ENCODE peak calls at places on chromosome 1, in seven cellular contexts. M, Y, J, F, D, W and V are unnamed samples.

GRCh38 chr1:148328884-148329283 is 154.2 kb downstream of the PPIAL4G start:
- DNase-seq in M (no peak), Y (no peak), J (no peak), F (no peak), D (no peak), W (no peak), V (no peak)

GRCh38 chr1:68197891-68198290 is 34.4 kb downstream of the WLS start:
- DNase-seq in M (peak; percentile 94), Y (no peak), J (no peak), F (peak; percentile 24), D (peak; percentile 75), W (no peak), V (no peak)

GRCh38 chr1:218514694-218515093 is 169.6 kb downstream of the TGFB2 start:
- DNase-seq in M (no peak), Y (no peak), J (no peak), F (no peak), D (no peak), W (no peak), V (no peak)

GRCh38 chr1:116289219-116289618 is 83.8 kb upstream of the ATP1A1 start:
- DNase-seq in M (no peak), Y (no peak), J (no peak), F (peak; percentile 51), D (peak; percentile 88), W (peak; percentile 9), V (no peak)

GRCh38 chr1:29410476-29410875 is 174.2 kb downstream of the PTPRU start:
- DNase-seq in M (peak; percentile 95), Y (no peak), J (no peak), F (no peak), D (no peak), W (no peak), V (no peak)

GRCh38 chr1:30969903-30970302 is 61.3 kb upstream of the SDC3 start:
- DNase-seq in M (no peak), Y (no peak), J (no peak), F (no peak), D (no peak), W (no peak), V (no peak)

GRCh38 chr1:202255343-202255742 is 61.7 kb downstream of the LGR6 start:
- DNase-seq in M (peak; percentile 64), Y (peak; percentile 30), J (no peak), F (no peak), D (no peak), W (no peak), V (no peak)

GRCh38 chr1:143699731-143700130 is 272.1 kb downstream of the FAM72C start:
- DNase-seq in M (no peak), Y (no peak), J (no peak), F (no peak), D (no peak), W (no peak), V (no peak)

GRCh38 chr1:210647406-210648333 is 319.0 kb downstream of the HHAT start:
- DNase-seq in M (no peak), Y (no peak), J (no peak), F (no peak), D (peak; percentile 21), W (peak; percentile 70), V (no peak)